ENCODE peak calls at places on chromosomes 16 and 17, in nine cellular contexts. One of them, this sample, is unnamed. For H4K20me1, the result is how much of the 10 kb centered on the place peaks cover.

GRCh38 chr17:80092959-80093358 is 8.4 kb upstream of the GAA start:
- DNase-seq in PC-9: no peak
- DNase-seq in IMR-90: no peak
- DNase-seq in GM23248: no peak
- DNase-seq in hepatocyte: no peak
- DNase-seq in Karpas-422: no peak
- DNase-seq in H9: no peak
- DNase-seq in OCI-LY7: no peak
- DNase-seq in PC-3: no peak
- DNase-seq in this sample: no peak

GRCh38 chr16:25141648-25142047 is 30.1 kb downstream of the LCMT1 start:
- DNase-seq in PC-9: no peak
- DNase-seq in IMR-90: no peak
- DNase-seq in GM23248: no peak
- DNase-seq in hepatocyte: no peak
- DNase-seq in Karpas-422: no peak
- DNase-seq in H9: no peak
- DNase-seq in OCI-LY7: no peak
- DNase-seq in PC-3: no peak
- DNase-seq in this sample: no peak

GRCh38 chr16:87891763-87892162 is 22.5 kb upstream of the SLC7A5 start:
- DNase-seq in PC-9: no peak
- DNase-seq in IMR-90: no peak
- DNase-seq in GM23248: no peak
- DNase-seq in hepatocyte: no peak
- DNase-seq in Karpas-422: no peak
- DNase-seq in H9: no peak
- DNase-seq in OCI-LY7: no peak
- DNase-seq in PC-3: no peak
- DNase-seq in this sample: no peak

GRCh38 chr16:83143788-83144187 is 517.0 kb downstream of the CDH13 start:
- DNase-seq in PC-9: no peak
- DNase-seq in IMR-90: peak
- DNase-seq in GM23248: no peak
- DNase-seq in hepatocyte: peak
- DNase-seq in Karpas-422: no peak
- DNase-seq in H9: no peak
- DNase-seq in OCI-LY7: no peak
- DNase-seq in PC-3: no peak
- DNase-seq in this sample: peak

GRCh38 chr17:8798176-8799000 is 777 bp downstream of the MFSD6L start:
- DNase-seq in PC-9: no peak
- DNase-seq in IMR-90: no peak
- DNase-seq in GM23248: no peak
- DNase-seq in hepatocyte: no peak
- DNase-seq in Karpas-422: no peak
- DNase-seq in H9: peak
- DNase-seq in OCI-LY7: no peak
- DNase-seq in PC-3: no peak
- DNase-seq in this sample: no peak

GRCh38 chr17:58060596-58061191 is 22.5 kb upstream of the DYNLL2 start:
- DNase-seq in PC-9: no peak
- DNase-seq in IMR-90: peak
- DNase-seq in GM23248: peak
- DNase-seq in hepatocyte: peak
- DNase-seq in Karpas-422: no peak
- DNase-seq in H9: no peak
- DNase-seq in OCI-LY7: no peak
- DNase-seq in PC-3: no peak
- DNase-seq in this sample: no peak

GRCh38 chr17:78910885-78911284 is 7.9 kb upstream of the CEP295NL start:
- DNase-seq in PC-9: no peak
- DNase-seq in IMR-90: no peak
- DNase-seq in GM23248: no peak
- DNase-seq in hepatocyte: no peak
- DNase-seq in Karpas-422: no peak
- DNase-seq in H9: no peak
- DNase-seq in OCI-LY7: no peak
- DNase-seq in PC-3: no peak
- DNase-seq in this sample: no peak

GRCh38 chr16:66335704-66336329 is 30.7 kb upstream of the CDH5 start:
- DNase-seq in PC-9: no peak
- DNase-seq in IMR-90: peak
- DNase-seq in GM23248: no peak
- DNase-seq in hepatocyte: peak
- DNase-seq in Karpas-422: no peak
- DNase-seq in H9: no peak
- DNase-seq in OCI-LY7: no peak
- DNase-seq in PC-3: no peak
- DNase-seq in this sample: no peak

GRCh38 chr16:75029854-75030253 is 31.0 kb downstream of the ZNRF1 start:
- DNase-seq in PC-9: peak
- DNase-seq in IMR-90: peak
- DNase-seq in GM23248: peak
- DNase-seq in hepatocyte: no peak
- DNase-seq in Karpas-422: no peak
- DNase-seq in H9: no peak
- DNase-seq in OCI-LY7: no peak
- DNase-seq in PC-3: peak
- DNase-seq in this sample: no peak

GRCh38 chr17:77468897-77469296 is 328.1 kb downstream of the SEC14L1 start:
- DNase-seq in PC-9: no peak
- DNase-seq in IMR-90: no peak
- DNase-seq in GM23248: no peak
- DNase-seq in hepatocyte: no peak
- DNase-seq in Karpas-422: no peak
- DNase-seq in H9: no peak
- DNase-seq in OCI-LY7: no peak
- DNase-seq in PC-3: no peak
- DNase-seq in this sample: no peak

GRCh38 chr17:21282231-21282630 is 2.3 kb upstream of the MAP2K3 start:
- DNase-seq in PC-9: peak
- DNase-seq in IMR-90: peak
- DNase-seq in GM23248: peak
- DNase-seq in hepatocyte: peak
- DNase-seq in Karpas-422: no peak
- DNase-seq in H9: no peak
- DNase-seq in OCI-LY7: no peak
- DNase-seq in PC-3: peak
- DNase-seq in this sample: no peak

GRCh38 chr17:8753976-8754440 is 4.3 kb downstream of the SPDYE4 start:
- DNase-seq in PC-9: no peak
- DNase-seq in IMR-90: peak
- DNase-seq in GM23248: peak
- DNase-seq in hepatocyte: peak
- DNase-seq in Karpas-422: peak
- DNase-seq in H9: no peak
- DNase-seq in OCI-LY7: peak
- DNase-seq in PC-3: peak
- DNase-seq in this sample: no peak

GRCh38 chr16:12160249-12160648 is 183.7 kb downstream of the SNX29 start:
- DNase-seq in PC-9: no peak
- DNase-seq in IMR-90: no peak
- DNase-seq in GM23248: peak
- DNase-seq in hepatocyte: no peak
- DNase-seq in Karpas-422: no peak
- DNase-seq in H9: no peak
- DNase-seq in OCI-LY7: no peak
- DNase-seq in PC-3: no peak
- DNase-seq in this sample: no peak

GRCh38 chr17:78329263-78330059 is 30.4 kb downstream of the SOCS3 start:
- DNase-seq in PC-9: peak
- DNase-seq in IMR-90: peak
- DNase-seq in GM23248: peak
- DNase-seq in hepatocyte: no peak
- DNase-seq in Karpas-422: no peak
- DNase-seq in H9: no peak
- DNase-seq in OCI-LY7: no peak
- DNase-seq in PC-3: peak
- DNase-seq in this sample: no peak

GRCh38 chr17:74351552-74352210 is 10.0 kb downstream of the BTBD17 start:
- DNase-seq in PC-9: no peak
- DNase-seq in IMR-90: no peak
- DNase-seq in GM23248: no peak
- DNase-seq in hepatocyte: peak
- DNase-seq in Karpas-422: no peak
- DNase-seq in H9: peak
- DNase-seq in OCI-LY7: no peak
- DNase-seq in PC-3: no peak
- DNase-seq in this sample: peak

GRCh38 chr17:15981646-15982580 is 17.6 kb downstream of the ZSWIM7 start:
- DNase-seq in PC-9: peak
- DNase-seq in IMR-90: peak
- DNase-seq in GM23248: peak
- DNase-seq in hepatocyte: no peak
- DNase-seq in Karpas-422: no peak
- DNase-seq in H9: no peak
- DNase-seq in OCI-LY7: no peak
- DNase-seq in PC-3: peak
- DNase-seq in this sample: no peak

GRCh38 chr16:84643180-84643583 is 5.1 kb upstream of the KLHL36 start:
- DNase-seq in PC-9: peak
- DNase-seq in IMR-90: peak
- DNase-seq in GM23248: peak
- DNase-seq in hepatocyte: peak
- DNase-seq in Karpas-422: no peak
- DNase-seq in H9: no peak
- DNase-seq in OCI-LY7: no peak
- DNase-seq in PC-3: peak
- DNase-seq in this sample: no peak

GRCh38 chr16:17590711-17591654 is 120.2 kb upstream of the XYLT1 start:
- DNase-seq in PC-9: no peak
- DNase-seq in IMR-90: no peak
- DNase-seq in GM23248: peak
- DNase-seq in hepatocyte: no peak
- DNase-seq in Karpas-422: no peak
- DNase-seq in H9: no peak
- DNase-seq in OCI-LY7: no peak
- DNase-seq in PC-3: no peak
- DNase-seq in this sample: no peak

GRCh38 chr17:45308840-45309239 is 8.0 kb downstream of the MAP3K14 start:
- DNase-seq in PC-9: no peak
- DNase-seq in IMR-90: no peak
- DNase-seq in GM23248: no peak
- DNase-seq in hepatocyte: no peak
- DNase-seq in Karpas-422: no peak
- DNase-seq in H9: no peak
- DNase-seq in OCI-LY7: no peak
- DNase-seq in PC-3: no peak
- DNase-seq in this sample: no peak

GRCh38 chr17:45307290-45308015 is 9.4 kb downstream of the MAP3K14 start:
- DNase-seq in PC-9: no peak
- DNase-seq in IMR-90: peak
- DNase-seq in GM23248: peak
- DNase-seq in hepatocyte: no peak
- DNase-seq in Karpas-422: peak
- DNase-seq in H9: no peak
- DNase-seq in OCI-LY7: peak
- DNase-seq in PC-3: peak
- DNase-seq in this sample: no peak

GRCh38 chr17:45309400-45309799 is 7.4 kb downstream of the MAP3K14 start:
- DNase-seq in PC-9: no peak
- DNase-seq in IMR-90: no peak
- DNase-seq in GM23248: no peak
- DNase-seq in hepatocyte: no peak
- DNase-seq in Karpas-422: no peak
- DNase-seq in H9: no peak
- DNase-seq in OCI-LY7: no peak
- DNase-seq in PC-3: no peak
- DNase-seq in this sample: no peak

GRCh38 chr17:45306623-45307022 is 10.2 kb downstream of the MAP3K14 start:
- DNase-seq in PC-9: no peak
- DNase-seq in IMR-90: no peak
- DNase-seq in GM23248: no peak
- DNase-seq in hepatocyte: no peak
- DNase-seq in Karpas-422: no peak
- DNase-seq in H9: no peak
- DNase-seq in OCI-LY7: no peak
- DNase-seq in PC-3: no peak
- DNase-seq in this sample: no peak

GRCh38 chr17:45308016-45308365 is 8.8 kb downstream of the MAP3K14 start:
- DNase-seq in PC-9: no peak
- DNase-seq in IMR-90: no peak
- DNase-seq in GM23248: no peak
- DNase-seq in hepatocyte: no peak
- DNase-seq in Karpas-422: no peak
- DNase-seq in H9: no peak
- DNase-seq in OCI-LY7: no peak
- DNase-seq in PC-3: no peak
- DNase-seq in this sample: no peak
- H4K20me1 ChIP-seq in PC-9: under half
- H4K20me1 ChIP-seq in IMR-90: half or more
- H4K20me1 ChIP-seq in GM23248: under half
- H4K20me1 ChIP-seq in hepatocyte: under half
- H4K20me1 ChIP-seq in Karpas-422: under half
- H4K20me1 ChIP-seq in H9: under half
- H4K20me1 ChIP-seq in OCI-LY7: under half
- H4K20me1 ChIP-seq in PC-3: under half
- H4K20me1 ChIP-seq in this sample: under half

GRCh38 chr17:63189082-63189481 is 223.0 kb downstream of the TANC2 start:
- DNase-seq in PC-9: no peak
- DNase-seq in IMR-90: peak
- DNase-seq in GM23248: peak
- DNase-seq in hepatocyte: no peak
- DNase-seq in Karpas-422: no peak
- DNase-seq in H9: no peak
- DNase-seq in OCI-LY7: no peak
- DNase-seq in PC-3: peak
- DNase-seq in this sample: no peak
- H4K20me1 ChIP-seq in PC-9: under half
- H4K20me1 ChIP-seq in IMR-90: under half
- H4K20me1 ChIP-seq in GM23248: under half
- H4K20me1 ChIP-seq in hepatocyte: under half
- H4K20me1 ChIP-seq in Karpas-422: under half
- H4K20me1 ChIP-seq in H9: under half
- H4K20me1 ChIP-seq in OCI-LY7: under half
- H4K20me1 ChIP-seq in PC-3: under half
- H4K20me1 ChIP-seq in this sample: under half

GRCh38 chr17:29588561-29589411 is 662 bp downstream of the GIT1 start:
- DNase-seq in PC-9: no peak
- DNase-seq in IMR-90: peak
- DNase-seq in GM23248: peak
- DNase-seq in hepatocyte: peak
- DNase-seq in Karpas-422: peak
- DNase-seq in H9: no peak
- DNase-seq in OCI-LY7: peak
- DNase-seq in PC-3: peak
- DNase-seq in this sample: peak
- H4K20me1 ChIP-seq in PC-9: under half
- H4K20me1 ChIP-seq in IMR-90: half or more
- H4K20me1 ChIP-seq in GM23248: under half
- H4K20me1 ChIP-seq in hepatocyte: under half
- H4K20me1 ChIP-seq in Karpas-422: under half
- H4K20me1 ChIP-seq in H9: under half
- H4K20me1 ChIP-seq in OCI-LY7: under half
- H4K20me1 ChIP-seq in PC-3: under half
- H4K20me1 ChIP-seq in this sample: half or more

DNA sequence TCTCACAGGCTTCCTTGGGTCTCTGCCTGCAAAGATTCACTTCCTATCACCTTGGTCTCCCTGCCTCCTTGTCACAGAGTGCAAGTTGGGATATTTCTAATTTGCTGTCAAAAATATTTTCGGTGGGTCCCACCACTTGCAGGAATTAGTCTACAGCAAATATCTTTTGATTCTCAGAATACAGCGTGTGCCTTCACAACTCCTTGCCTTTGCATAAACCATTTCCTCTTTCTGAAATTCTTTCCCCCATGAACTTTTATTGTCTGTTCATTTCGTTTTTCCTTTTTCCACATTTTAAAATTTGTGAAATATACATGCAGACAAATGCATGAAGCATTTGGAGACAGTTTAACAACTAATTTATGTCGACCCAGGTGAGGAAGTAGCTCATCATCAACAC is 60.0 kb downstream of the HS3ST3B1 start:
- DNase-seq in PC-9: no peak
- DNase-seq in IMR-90: no peak
- DNase-seq in GM23248: no peak
- DNase-seq in hepatocyte: no peak
- DNase-seq in Karpas-422: no peak
- DNase-seq in H9: no peak
- DNase-seq in OCI-LY7: peak
- DNase-seq in PC-3: no peak
- DNase-seq in this sample: no peak
- H4K20me1 ChIP-seq in PC-9: under half
- H4K20me1 ChIP-seq in IMR-90: under half
- H4K20me1 ChIP-seq in GM23248: under half
- H4K20me1 ChIP-seq in hepatocyte: under half
- H4K20me1 ChIP-seq in Karpas-422: under half
- H4K20me1 ChIP-seq in H9: under half
- H4K20me1 ChIP-seq in OCI-LY7: under half
- H4K20me1 ChIP-seq in PC-3: under half
- H4K20me1 ChIP-seq in this sample: under half